ENCODE peak calls at places on chromosomes 5 and 9, in nine cellular contexts. E is psoas muscle, V is lung, Z is cardiac muscle cell, K is lower lobe of right lung, L is AG09319, C is body of pancreas, M is neural crest cell, T is GM12865. I is an unnamed sample.
A peak's percentile ranks its signal among the peaks of the same experiment; 100 is the strongest.

GRCh38 chr9:37295178-37295577 is 127.3 kb upstream of the GRHPR start:
- DNase-seq in E (no peak), V (no peak), Z (no peak), K (no peak), L (no peak), C (no peak), M (no peak), T (no peak), I (no peak)

GRCh38 chr5:141873933-141874261 is 4.3 kb downstream of the PCDH1 start:
- DNase-seq in E (no peak), V (no peak), Z (no peak), K (no peak), L (no peak), C (no peak), M (no peak), T (no peak), I (no peak)

GRCh38 chr5:6747103-6747502 is 33.9 kb downstream of the TENT4A start:
- DNase-seq in E (no peak), V (no peak), Z (no peak), K (no peak), L (no peak), C (no peak), M (no peak), T (no peak), I (no peak)

GRCh38 chr9:81789751-81790150 is 100.4 kb upstream of the TLE1 start:
- DNase-seq in E (no peak), V (no peak), Z (no peak), K (no peak), L (no peak), C (no peak), M (no peak), T (no peak), I (no peak)

GRCh38 chr5:181241393-181241975 is 2.2 kb downstream of the RACK1 start:
- DNase-seq in E (peak; percentile 68), V (no peak), Z (no peak), K (no peak), L (no peak), C (no peak), M (no peak), T (peak; percentile 73), I (no peak)

GRCh38 chr5:39178856-39179255 is 40.5 kb downstream of the FYB1 start:
- DNase-seq in E (no peak), V (no peak), Z (no peak), K (no peak), L (no peak), C (no peak), M (no peak), T (no peak), I (no peak)

GRCh38 chr9:90867101-90867500 is 65.5 kb downstream of the SYK start:
- DNase-seq in E (no peak), V (peak; percentile 24), Z (no peak), K (no peak), L (no peak), C (no peak), M (no peak), T (no peak), I (no peak)

GRCh38 chr5:171783051-171783450 is 2.6 kb upstream of the SMIM23 start:
- DNase-seq in E (no peak), V (no peak), Z (no peak), K (no peak), L (peak; percentile 8), C (no peak), M (no peak), T (no peak), I (no peak)

GRCh38 chr5:172417130-172417802 is 37.1 kb downstream of the SH3PXD2B start:
- DNase-seq in E (no peak), V (no peak), Z (no peak), K (no peak), L (no peak), C (no peak), M (no peak), T (no peak), I (no peak)

GRCh38 chr9:137056739-137057407 is 3.0 kb upstream of the ENTPD2 start:
- DNase-seq in E (no peak), V (no peak), Z (no peak), K (no peak), L (no peak), C (no peak), M (no peak), T (no peak), I (no peak)

GRCh38 chr5:64899838-64900237 is 131.1 kb downstream of the CWC27 start:
- DNase-seq in E (no peak), V (no peak), Z (no peak), K (no peak), L (no peak), C (no peak), M (no peak), T (no peak), I (no peak)

GRCh38 chr9:37468620-37469019 is 3.4 kb upstream of the ZBTB5 start:
- DNase-seq in E (no peak), V (no peak), Z (no peak), K (no peak), L (no peak), C (no peak), M (no peak), T (no peak), I (no peak)

GRCh38 chr9:113581865-113582697 is 118.6 kb downstream of the RGS3 start:
- DNase-seq in E (peak; percentile 86), V (peak; percentile 76), Z (no peak), K (peak; percentile 90), L (no peak), C (peak; percentile 81), M (peak; percentile 34), T (peak; percentile 99), I (peak; percentile 90)

GRCh38 chr5:180212363-180213255 is 3.6 kb upstream of the RASGEF1C start:
- DNase-seq in E (no peak), V (no peak), Z (no peak), K (no peak), L (no peak), C (peak; percentile 41), M (no peak), T (no peak), I (no peak)

GRCh38 chr9:75200892-75201470 is 112.7 kb downstream of the OSTF1 start:
- DNase-seq in E (no peak), V (no peak), Z (peak; percentile 58), K (no peak), L (no peak), C (no peak), M (peak; percentile 18), T (peak; percentile 54), I (no peak)

GRCh38 chr5:83567741-83568530 is 96.4 kb downstream of the VCAN start:
- DNase-seq in E (no peak), V (no peak), Z (no peak), K (no peak), L (peak; percentile 77), C (no peak), M (no peak), T (no peak), I (no peak)

GRCh38 chr5:75951158-75951557 is 132.0 kb upstream of the SV2C start:
- DNase-seq in E (no peak), V (no peak), Z (no peak), K (no peak), L (no peak), C (no peak), M (no peak), T (no peak), I (no peak)

GRCh38 chr9:99335280-99335679 is 113.2 kb downstream of the SEC61B start:
- DNase-seq in E (no peak), V (no peak), Z (no peak), K (no peak), L (no peak), C (no peak), M (no peak), T (peak; percentile 16), I (no peak)

GRCh38 chr9:33791117-33791516 is 4.2 kb upstream of the PRSS3 start:
- DNase-seq in E (no peak), V (peak; percentile 28), Z (no peak), K (no peak), L (no peak), C (peak; percentile 86), M (no peak), T (no peak), I (no peak)

GRCh38 chr5:159759791-159760300 is 156.4 kb upstream of the ADRA1B start:
- DNase-seq in E (no peak), V (no peak), Z (no peak), K (no peak), L (no peak), C (no peak), M (no peak), T (no peak), I (no peak)

GRCh38 chr9:84317563-84317962 is 23.0 kb downstream of the SLC28A3 start:
- DNase-seq in E (no peak), V (no peak), Z (no peak), K (no peak), L (no peak), C (no peak), M (no peak), T (peak; percentile 25), I (no peak)
- TF ChIP-seq CTCF in E (no peak), V (no peak), Z (peak; percentile 11), K (no peak), L (no peak), C (no peak), M (peak; percentile 17), T (peak; percentile 24), I (no peak)

GRCh38 chr5:107270561-107270960 is 400.2 kb downstream of the EFNA5 start:
- DNase-seq in E (no peak), V (no peak), Z (no peak), K (no peak), L (no peak), C (no peak), M (no peak), T (no peak), I (no peak)
- TF ChIP-seq CTCF in E (no peak), V (no peak), Z (no peak), K (no peak), L (no peak), C (no peak), M (no peak), T (no peak), I (no peak)

GRCh38 chr9:119197858-119198607 is 171.2 kb downstream of the BRINP1 start:
- DNase-seq in E (no peak), V (no peak), Z (no peak), K (no peak), L (no peak), C (no peak), M (no peak), T (no peak), I (no peak)
- TF ChIP-seq CTCF in E (no peak), V (no peak), Z (no peak), K (no peak), L (no peak), C (no peak), M (no peak), T (no peak), I (no peak)

GRCh38 chr9:111975709-111976108 is 79.1 kb downstream of the UGCG start:
- DNase-seq in E (no peak), V (peak; percentile 46), Z (no peak), K (peak; percentile 62), L (no peak), C (peak; percentile 85), M (no peak), T (peak; percentile 55), I (no peak)
- TF ChIP-seq CTCF in E (no peak), V (no peak), Z (no peak), K (peak; percentile 26), L (no peak), C (no peak), M (no peak), T (peak; percentile 15), I (no peak)